ENCODE peak calls at places on chromosomes 6 and 20, in seven cellular contexts. O is lower lobe of right lung; X is neural crest cell; Z is heart left ventricle; C is B cell; N is cardiac fibroblast; B is CD8-positive, alpha-beta T cell. H is an unnamed sample.

GRCh38 chr20:36848078-36848660 is 27.8 kb upstream of the TLDC2 start:
- DNase-seq in C (no peak), B (no peak), X (no peak), O (no peak), N (peak; percentile 81), Z (peak; percentile 82), H (no peak)

GRCh38 chr20:24277196-24277595 is 192.2 kb upstream of the SYNDIG1 start:
- DNase-seq in X (no peak), O (no peak), Z (no peak), B (no peak), N (no peak), C (no peak), H (no peak)

GRCh38 chr6:113994934-113995342 is 24.0 kb upstream of the HDAC2 start:
- DNase-seq in N (peak; percentile 91), O (no peak), B (no peak), X (peak; percentile 35), Z (no peak), C (no peak), H (no peak)

GRCh38 chr6:106825156-106825555 is 149.4 kb downstream of the CD24 start:
- DNase-seq in C (no peak), X (no peak), O (no peak), B (no peak), Z (no peak), N (no peak), H (no peak)

GRCh38 chr20:36754656-36755222 is 8.8 kb upstream of the NDRG3 start:
- DNase-seq in X (peak; percentile 47), Z (no peak), B (peak; percentile 10), C (peak; percentile 66), N (peak; percentile 87), O (no peak), H (peak; percentile 23)

GRCh38 chr20:38343107-38343797 is 3.0 kb upstream of the LBP start:
- DNase-seq in N (peak; percentile 74), X (no peak), C (no peak), O (no peak), Z (no peak), B (no peak), H (no peak)

GRCh38 chr6:150418825-150419594 is 50.2 kb downstream of the IYD start:
- DNase-seq in O (peak; percentile 78), C (peak; percentile 71), N (peak; percentile 73), Z (peak; percentile 71), B (peak; percentile 15), X (peak; percentile 72), H (peak; percentile 50)

GRCh38 chr6:25027221-25027916 is 91.6 kb upstream of the RIPOR2 start:
- DNase-seq in O (peak; percentile 63), Z (no peak), N (no peak), X (no peak), C (peak; percentile 85), B (peak; percentile 43), H (no peak)

GRCh38 chr20:5714261-5715041 is 35.8 kb upstream of the SHLD1 start:
- DNase-seq in B (peak; percentile 68), C (peak; percentile 56), N (peak; percentile 74), Z (peak; percentile 54), O (no peak), X (no peak), H (no peak)

GRCh38 chr20:47667531-47668312 is 117.6 kb downstream of the SULF2 start:
- DNase-seq in C (no peak), X (no peak), B (no peak), N (no peak), O (no peak), Z (no peak), H (no peak)

GRCh38 chr6:26020983-26021349 is 58.4 kb downstream of the TRIM38 start:
- DNase-seq in Z (peak; percentile 48), N (peak; percentile 72), X (peak; percentile 54), B (no peak), O (peak; percentile 76), C (peak; percentile 52), H (peak; percentile 28)

GRCh38 chr6:81366970-81367369 is 385.5 kb downstream of the TENT5A start:
- DNase-seq in C (no peak), X (no peak), B (no peak), O (no peak), Z (no peak), N (no peak), H (no peak)

GRCh38 chr6:168514216-168514615 is 73.2 kb downstream of the SMOC2 start:
- DNase-seq in X (no peak), N (peak; percentile 13), B (no peak), C (no peak), Z (peak; percentile 86), O (no peak), H (no peak)

GRCh38 chr20:208937-209566 is 18.0 kb upstream of the DEFB129 start:
- DNase-seq in X (no peak), B (no peak), N (peak; percentile 83), C (peak; percentile 41), O (no peak), Z (no peak), H (no peak)

GRCh38 chr20:33359399-33360261 is 41.7 kb downstream of the CDK5RAP1 start:
- DNase-seq in B (no peak), C (no peak), Z (no peak), X (no peak), N (peak; percentile 11), O (no peak), H (no peak)

GRCh38 chr20:6708010-6708409 is 59.5 kb upstream of the BMP2 start:
- DNase-seq in O (peak; percentile 82), B (no peak), X (no peak), N (peak; percentile 61), C (no peak), Z (peak; percentile 80), H (no peak)

GRCh38 chr20:50014570-50015562 is 32.1 kb downstream of the SNAI1 start:
- DNase-seq in N (no peak), O (no peak), B (no peak), X (no peak), C (no peak), Z (no peak), H (no peak)

GRCh38 chr20:37081717-37082289 is 14.0 kb downstream of the RBL1 start:
- DNase-seq in O (no peak), N (peak; percentile 25), X (peak; percentile 6), C (peak; percentile 40), Z (no peak), B (peak; percentile 22), H (no peak)

GRCh38 chr20:53866787-53867740 is 203.3 kb downstream of the BCAS1 start:
- DNase-seq in X (no peak), Z (no peak), C (peak; percentile 53), B (no peak), N (no peak), O (no peak), H (no peak)

DNA sequence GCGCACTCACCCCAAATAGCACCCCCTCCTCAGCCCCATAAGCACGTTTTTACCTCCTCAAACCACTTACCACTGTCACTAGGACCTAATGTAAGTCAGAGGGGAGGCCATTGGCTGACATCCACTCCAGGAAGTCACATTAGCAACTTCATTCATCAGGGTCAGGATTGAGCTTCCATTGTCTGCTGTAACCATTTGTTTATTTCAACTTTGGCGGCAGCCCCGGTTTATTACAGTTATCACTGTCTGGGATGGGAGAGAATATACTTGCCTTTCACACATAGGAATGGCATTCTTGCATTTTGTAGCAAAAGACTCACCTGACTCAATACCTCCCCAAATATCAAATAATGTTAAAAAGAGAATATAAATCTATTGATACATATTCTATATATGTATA is 38.3 kb downstream of the MAFB start:
- DNase-seq in C (no peak), X (no peak), O (no peak), B (no peak), N (peak; percentile 24), Z (no peak), H (no peak)
- TF ChIP-seq CTCF in C (no peak), X (no peak), O (no peak), B (no peak), N (no peak), Z (no peak), H (no peak)

DNA sequence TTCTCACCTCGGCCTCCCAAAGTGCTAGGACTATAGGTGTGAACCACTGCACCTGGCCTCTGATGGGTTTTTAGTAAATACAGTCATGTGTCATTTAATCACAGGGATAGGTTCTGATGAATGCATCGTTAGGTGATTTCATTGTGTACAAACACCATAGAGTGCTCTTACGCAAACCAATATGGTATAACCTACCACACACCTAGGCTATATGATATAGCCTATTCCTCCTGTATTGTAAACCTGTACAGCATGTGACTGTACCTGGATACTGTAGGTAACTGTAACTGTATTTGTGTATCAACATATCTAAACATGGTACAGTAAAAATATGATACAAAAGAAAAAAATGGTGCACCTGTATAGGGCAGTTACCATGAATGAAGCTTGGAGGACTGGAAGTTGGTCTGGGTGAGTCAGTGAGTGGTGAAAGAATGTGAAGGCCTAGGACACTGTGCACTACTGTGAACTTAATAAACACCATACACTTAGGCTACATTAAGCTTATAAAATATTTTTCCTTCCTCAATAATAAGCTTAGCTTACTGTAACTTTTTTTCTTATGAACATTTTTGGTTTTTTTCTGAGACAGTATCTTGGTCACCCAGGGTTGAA is 10.0 kb downstream of the BICRAL start:
- DNase-seq in O (no peak), N (no peak), C (no peak), X (no peak), Z (no peak), B (no peak), H (no peak)
- TF ChIP-seq CTCF in O (no peak), N (no peak), C (no peak), X (no peak), Z (no peak), B (no peak), H (no peak)

DNA sequence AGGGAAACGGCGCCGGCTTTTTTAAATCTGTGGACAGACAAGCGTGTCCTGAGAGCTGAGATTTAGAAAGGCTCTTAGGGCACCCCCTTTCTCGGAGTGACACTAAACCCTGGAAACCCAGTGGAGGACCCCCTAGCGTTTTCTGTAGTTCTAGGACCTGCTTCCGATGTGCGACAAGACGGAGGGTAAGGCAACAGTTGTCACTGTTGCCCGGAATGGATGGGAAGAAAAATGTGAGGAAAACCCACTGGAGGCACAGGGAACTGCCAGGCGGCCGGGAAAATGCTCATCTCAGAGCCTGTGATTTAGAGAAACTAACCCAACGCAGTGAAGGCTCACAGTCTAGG is 551 bp upstream of the ATP5F1E start:
- DNase-seq in B (no peak), O (no peak), N (peak; percentile 34), Z (no peak), X (no peak), C (no peak), H (no peak)
- TF ChIP-seq CTCF in B (no peak), O (peak; percentile 22), N (peak; percentile 30), Z (no peak), X (peak; percentile 56), C (no peak), H (peak; percentile 27)

GRCh38 chr6:131923356-131923755 is 27.8 kb downstream of the CCN2 start:
- DNase-seq in N (peak; percentile 72), C (no peak), O (no peak), B (no peak), Z (no peak), X (peak; percentile 59), H (peak; percentile 54)

GRCh38 chr6:131924881-131925474 is 26.2 kb downstream of the CCN2 start:
- DNase-seq in X (no peak), O (no peak), Z (no peak), N (peak; percentile 67), B (no peak), C (no peak), H (no peak)

GRCh38 chr6:131931063-131931745 is 20.0 kb downstream of the CCN2 start:
- DNase-seq in C (no peak), X (no peak), Z (no peak), B (no peak), O (no peak), N (peak; percentile 42), H (no peak)

DNA sequence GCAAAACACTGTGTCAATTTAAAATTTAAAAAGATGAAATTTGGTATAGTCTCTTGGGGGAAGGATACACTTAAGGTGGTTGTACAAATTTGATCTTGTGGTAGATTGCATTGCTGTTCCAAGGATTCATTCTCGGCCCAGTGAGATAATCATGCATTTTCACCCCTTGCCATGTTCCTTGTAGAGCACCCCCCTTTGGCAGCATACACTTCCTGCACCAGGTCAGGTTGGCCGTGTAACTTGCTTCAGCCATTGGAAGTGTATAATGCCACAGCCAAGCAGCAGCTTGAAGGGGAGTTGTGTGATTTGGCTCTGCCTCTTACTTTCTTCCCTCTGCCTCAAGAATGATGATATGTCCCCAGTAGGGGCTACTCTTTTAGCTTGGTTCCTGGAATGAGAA is 21.9 kb downstream of the CCN2 start:
- DNase-seq in O (no peak), N (no peak), B (no peak), X (no peak), Z (no peak), C (no peak), H (no peak)
- TF ChIP-seq CTCF in O (no peak), N (no peak), B (no peak), X (no peak), Z (no peak), C (no peak), H (no peak)